ENCODE peak calls at places on chromosome 19, in five cellular contexts. One of them, this sample, is unnamed.

GRCh38 chr19:15452111-15453047 is 2.6 kb upstream of the WIZ start:
- DNase-seq in H1: peak
- DNase-seq in K562: peak
- DNase-seq in GM12891: peak
- DNase-seq in HepG2: peak
- DNase-seq in this sample: no peak

GRCh38 chr19:43667524-43668405 is 2.2 kb downstream of the PLAUR start:
- DNase-seq in H1: no peak
- DNase-seq in K562: no peak
- DNase-seq in GM12891: no peak
- DNase-seq in HepG2: no peak
- DNase-seq in this sample: no peak

GRCh38 chr19:29514525-29515232 is 11.1 kb upstream of the VSTM2B start:
- DNase-seq in H1: no peak
- DNase-seq in K562: no peak
- DNase-seq in GM12891: no peak
- DNase-seq in HepG2: no peak
- DNase-seq in this sample: no peak

GRCh38 chr19:18657590-18658365 is 20.9 kb downstream of the KLHL26 start:
- DNase-seq in H1: no peak
- DNase-seq in K562: peak
- DNase-seq in GM12891: no peak
- DNase-seq in HepG2: no peak
- DNase-seq in this sample: no peak

GRCh38 chr19:47315125-47315821 is 5.6 kb downstream of the C5AR1 start:
- DNase-seq in H1: no peak
- DNase-seq in K562: peak
- DNase-seq in GM12891: no peak
- DNase-seq in HepG2: peak
- DNase-seq in this sample: no peak

GRCh38 chr19:12954150-12954962 is 2.7 kb downstream of the GADD45GIP1 start:
- DNase-seq in H1: no peak
- DNase-seq in K562: no peak
- DNase-seq in GM12891: no peak
- DNase-seq in HepG2: no peak
- DNase-seq in this sample: no peak

GRCh38 chr19:49987159-49987698 is 26.3 kb upstream of the SIGLEC11 start:
- DNase-seq in H1: peak
- DNase-seq in K562: peak
- DNase-seq in GM12891: peak
- DNase-seq in HepG2: peak
- DNase-seq in this sample: peak

GRCh38 chr19:33464733-33465115 is 56.9 kb downstream of the PEPD start:
- DNase-seq in H1: no peak
- DNase-seq in K562: no peak
- DNase-seq in GM12891: no peak
- DNase-seq in HepG2: no peak
- DNase-seq in this sample: no peak

GRCh38 chr19:35261356-35262100 is 7.2 kb upstream of the USF2 start:
- DNase-seq in H1: no peak
- DNase-seq in K562: no peak
- DNase-seq in GM12891: no peak
- DNase-seq in HepG2: no peak
- DNase-seq in this sample: no peak

GRCh38 chr19:50003810-50004419 is 21.3 kb downstream of the VRK3 start:
- DNase-seq in H1: no peak
- DNase-seq in K562: peak
- DNase-seq in GM12891: peak
- DNase-seq in HepG2: no peak
- DNase-seq in this sample: peak

GRCh38 chr19:33377586-33378475 is 4.3 kb downstream of the CEBPG start:
- DNase-seq in H1: no peak
- DNase-seq in K562: no peak
- DNase-seq in GM12891: no peak
- DNase-seq in HepG2: no peak
- DNase-seq in this sample: no peak

GRCh38 chr19:42461700-42462324 is 19.1 kb upstream of the CXCL17 start:
- DNase-seq in H1: no peak
- DNase-seq in K562: no peak
- DNase-seq in GM12891: no peak
- DNase-seq in HepG2: peak
- DNase-seq in this sample: no peak

GRCh38 chr19:30082611-30083010 is 140.6 kb downstream of the URI1 start:
- DNase-seq in H1: no peak
- DNase-seq in K562: no peak
- DNase-seq in GM12891: no peak
- DNase-seq in HepG2: no peak
- DNase-seq in this sample: no peak

GRCh38 chr19:1859319-1859718 is 4.1 kb downstream of the KLF16 start:
- DNase-seq in H1: no peak
- DNase-seq in K562: no peak
- DNase-seq in GM12891: no peak
- DNase-seq in HepG2: no peak
- DNase-seq in this sample: no peak

GRCh38 chr19:42497492-42498226 is 30.6 kb downstream of the CEACAM1 start:
- DNase-seq in H1: no peak
- DNase-seq in K562: no peak
- DNase-seq in GM12891: no peak
- DNase-seq in HepG2: peak
- DNase-seq in this sample: no peak

GRCh38 chr19:39645800-39646411 is 9.8 kb upstream of the LGALS16 start:
- DNase-seq in H1: no peak
- DNase-seq in K562: peak
- DNase-seq in GM12891: no peak
- DNase-seq in HepG2: peak
- DNase-seq in this sample: no peak

GRCh38 chr19:1555802-1556638 is 12.1 kb downstream of the MEX3D start:
- DNase-seq in H1: no peak
- DNase-seq in K562: no peak
- DNase-seq in GM12891: no peak
- DNase-seq in HepG2: no peak
- DNase-seq in this sample: no peak

GRCh38 chr19:21109116-21109515 is 27.1 kb downstream of the ZNF714 start:
- DNase-seq in H1: no peak
- DNase-seq in K562: no peak
- DNase-seq in GM12891: no peak
- DNase-seq in HepG2: no peak
- DNase-seq in this sample: no peak

GRCh38 chr19:36719687-36720556 is 32.5 kb downstream of the ZNF567 start:
- DNase-seq in H1: no peak
- DNase-seq in K562: no peak
- DNase-seq in GM12891: no peak
- DNase-seq in HepG2: no peak
- DNase-seq in this sample: no peak

DNA sequence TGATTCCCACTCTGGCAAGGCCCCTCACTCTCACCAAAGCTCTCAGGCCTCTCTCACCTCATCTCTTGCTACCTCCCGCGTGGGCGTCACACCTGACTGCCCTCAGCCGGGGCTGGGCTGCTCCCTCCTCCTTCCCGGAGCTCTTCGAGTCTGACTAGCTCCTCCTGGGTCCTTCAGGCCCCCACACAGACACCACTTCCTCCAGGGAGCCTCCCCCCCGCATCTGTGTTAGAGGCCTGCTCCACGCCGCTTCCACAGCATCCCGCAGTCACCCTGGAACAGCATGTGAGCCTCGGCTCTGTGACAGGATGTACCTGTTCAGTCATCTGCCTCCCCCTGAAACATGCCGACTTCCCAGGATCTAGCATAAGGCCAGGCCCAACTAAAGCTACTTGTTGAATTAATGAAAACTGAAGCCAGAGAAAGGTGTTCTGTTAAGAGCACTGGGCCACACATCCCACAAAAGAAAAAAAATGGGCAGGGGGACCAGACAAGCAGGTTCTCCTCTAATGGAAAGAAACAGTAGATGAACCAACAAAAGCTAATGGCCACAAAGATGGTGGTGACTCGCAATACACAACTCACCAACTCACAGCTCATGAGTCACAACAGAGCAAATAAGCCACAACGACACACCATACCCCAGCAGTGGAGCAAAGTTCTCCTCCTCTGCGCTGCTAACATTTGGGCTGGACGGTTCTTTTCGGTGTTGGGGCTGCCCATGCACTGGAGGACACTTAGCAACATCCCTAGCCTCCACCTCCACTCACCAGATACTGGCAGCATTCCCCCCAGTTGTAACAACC is 3.0 kb downstream of the PPP6R1 start:
- DNase-seq in H1: no peak
- DNase-seq in K562: peak
- DNase-seq in GM12891: no peak
- DNase-seq in HepG2: peak
- DNase-seq in this sample: no peak
- TF ChIP-seq POLR2AphosphoS5 in H1: no peak
- TF ChIP-seq POLR2AphosphoS5 in K562: no peak
- TF ChIP-seq POLR2AphosphoS5 in GM12891: no peak
- TF ChIP-seq POLR2AphosphoS5 in HepG2: no peak
- TF ChIP-seq POLR2AphosphoS5 in this sample: no peak

GRCh38 chr19:6767081-6767356 is 216 bp downstream of the SH2D3A start:
- DNase-seq in H1: no peak
- DNase-seq in K562: no peak
- DNase-seq in GM12891: no peak
- DNase-seq in HepG2: peak
- DNase-seq in this sample: no peak
- TF ChIP-seq TAF1 in H1: no peak
- TF ChIP-seq TAF1 in K562: no peak
- TF ChIP-seq TAF1 in GM12891: no peak
- TF ChIP-seq TAF1 in HepG2: no peak
- TF ChIP-seq TAF1 in this sample: no peak

GRCh38 chr19:4541114-4541805 is 1.4 kb upstream of the LRG1 start:
- DNase-seq in H1: no peak
- DNase-seq in K562: no peak
- DNase-seq in GM12891: no peak
- DNase-seq in HepG2: no peak
- DNase-seq in this sample: no peak
- TF ChIP-seq POLR2A in H1: no peak
- TF ChIP-seq POLR2A in K562: peak
- TF ChIP-seq POLR2A in GM12891: no peak
- TF ChIP-seq POLR2A in HepG2: no peak
- TF ChIP-seq POLR2A in this sample: no peak

DNA sequence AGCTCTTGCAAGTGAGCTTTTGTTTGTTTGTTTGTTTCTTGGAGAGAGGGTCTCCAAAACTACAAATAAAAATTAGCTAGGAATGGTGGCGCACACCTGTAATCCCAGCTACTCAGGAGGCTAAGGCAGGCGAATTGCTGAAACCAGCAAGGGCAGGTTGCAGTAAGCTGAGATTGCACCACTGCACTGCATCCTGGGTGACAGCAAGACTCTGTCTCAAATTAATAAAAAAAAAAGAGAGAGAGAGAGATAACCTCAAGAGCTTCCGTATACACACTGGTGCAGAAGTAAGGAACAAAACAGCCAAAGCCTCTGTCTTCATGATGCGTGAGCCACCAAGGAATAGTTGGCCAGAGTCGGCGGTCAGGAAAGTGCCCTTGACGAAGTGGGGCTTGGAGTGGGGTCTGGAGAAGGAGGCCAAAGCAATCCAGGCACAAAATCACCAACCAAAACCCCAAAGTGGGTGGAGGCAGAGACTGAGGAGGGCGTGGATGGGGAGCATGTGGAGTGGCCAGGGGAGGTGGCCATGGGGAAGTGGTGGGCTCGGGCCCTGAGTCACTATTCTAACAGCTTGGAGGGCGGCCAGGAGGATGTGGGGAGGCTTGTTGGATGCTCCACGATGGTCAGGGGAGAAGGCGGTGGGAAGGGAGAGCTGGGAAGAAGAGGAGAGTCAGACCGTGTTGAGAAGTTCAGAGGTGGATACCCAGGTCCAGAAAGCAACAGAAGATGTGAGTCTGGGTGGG is 21.2 kb upstream of the TOMM40 start:
- DNase-seq in H1: no peak
- DNase-seq in K562: peak
- DNase-seq in GM12891: no peak
- DNase-seq in HepG2: no peak
- DNase-seq in this sample: no peak
- TF ChIP-seq POLR2AphosphoS5 in H1: no peak
- TF ChIP-seq POLR2AphosphoS5 in K562: no peak
- TF ChIP-seq POLR2AphosphoS5 in GM12891: no peak
- TF ChIP-seq POLR2AphosphoS5 in HepG2: no peak
- TF ChIP-seq POLR2AphosphoS5 in this sample: no peak

DNA sequence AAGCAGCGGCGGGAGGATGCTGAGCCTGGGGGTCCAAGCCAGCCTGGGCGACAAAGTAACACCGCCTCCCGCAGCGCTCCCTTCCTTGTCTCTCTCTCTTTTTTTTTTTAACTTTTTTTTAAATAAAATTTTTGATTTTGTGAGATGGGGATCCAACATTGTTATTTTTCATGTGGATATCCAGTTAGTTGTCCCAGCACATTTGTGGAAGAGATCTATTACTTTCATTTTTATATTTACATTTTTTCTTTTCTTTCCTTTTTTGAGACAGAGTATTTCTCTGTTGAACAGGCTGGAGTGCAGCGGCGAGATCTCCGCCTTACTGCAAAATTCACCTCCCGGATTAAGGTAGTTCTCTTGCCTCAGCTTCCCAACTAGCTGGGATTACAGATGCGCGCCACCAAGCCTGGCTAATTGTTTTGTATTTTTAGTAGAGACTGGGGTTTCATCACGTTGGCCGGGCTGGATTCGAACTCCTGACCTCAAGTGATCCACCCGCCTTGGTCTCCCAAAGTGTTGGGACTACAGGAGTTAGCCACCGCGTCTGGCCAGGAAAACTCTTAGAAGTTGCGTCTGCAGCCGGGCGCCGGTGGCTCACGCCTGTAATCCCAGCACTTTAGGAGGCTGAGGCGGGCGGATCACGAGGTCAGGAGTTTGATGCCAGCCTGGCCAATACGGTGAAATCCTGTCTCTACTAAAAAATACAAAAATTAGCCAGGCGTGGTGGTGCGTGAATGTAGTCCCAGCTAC is 19.4 kb downstream of the ZNF816 start:
- DNase-seq in H1: no peak
- DNase-seq in K562: no peak
- DNase-seq in GM12891: no peak
- DNase-seq in HepG2: no peak
- DNase-seq in this sample: no peak
- TF ChIP-seq TAF1 in H1: no peak
- TF ChIP-seq TAF1 in K562: no peak
- TF ChIP-seq TAF1 in GM12891: no peak
- TF ChIP-seq TAF1 in HepG2: no peak
- TF ChIP-seq TAF1 in this sample: no peak

DNA sequence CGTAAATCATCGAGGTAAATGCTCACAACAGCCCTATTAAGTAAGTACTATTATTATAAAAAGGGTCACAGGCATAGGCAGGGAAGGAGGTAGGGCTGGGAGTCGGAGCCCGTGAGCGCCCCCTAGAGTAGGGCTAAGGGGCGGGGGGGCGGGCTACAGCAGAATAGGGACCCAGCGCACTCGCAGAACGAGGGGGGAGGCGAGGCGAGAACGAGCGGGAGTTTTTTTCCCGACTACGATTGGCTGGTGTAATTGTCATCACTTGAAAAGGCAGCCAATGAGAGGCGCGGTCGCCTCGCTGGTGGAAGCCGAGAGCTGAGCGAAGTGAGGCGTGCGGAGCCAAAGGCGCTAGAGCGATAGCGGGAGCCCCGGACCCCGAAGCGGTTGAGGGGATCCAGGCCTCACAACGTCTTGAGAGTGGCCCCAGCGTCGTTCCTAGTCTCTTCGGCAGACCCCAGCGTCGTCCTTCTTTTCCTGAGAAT is 24.2 kb downstream of the KEAP1 start:
- DNase-seq in H1: peak
- DNase-seq in K562: peak
- DNase-seq in GM12891: peak
- DNase-seq in HepG2: peak
- DNase-seq in this sample: no peak
- TF ChIP-seq POLR2A in H1: no peak
- TF ChIP-seq POLR2A in K562: peak
- TF ChIP-seq POLR2A in GM12891: no peak
- TF ChIP-seq POLR2A in HepG2: no peak
- TF ChIP-seq POLR2A in this sample: no peak